ENCODE peak calls at places on chromosomes 6 and 20, in eight cellular contexts. J, D, H, B, V, M, W and Y are unnamed samples.
A peak's percentile ranks its signal among the peaks of the same experiment; 100 is the strongest.

GRCh38 chr6:163876391-163876790 is 461.9 kb downstream of the QKI start:
- DNase-seq in W (no peak), B (no peak), M (no peak), H (no peak), V (peak; percentile 57), D (no peak), J (no peak), Y (no peak)

GRCh38 chr20:35271073-35271882 is 6.6 kb downstream of the MMP24OS start:
- DNase-seq in W (no peak), V (no peak), J (no peak), D (peak; percentile 15), B (no peak), M (no peak), H (no peak), Y (no peak)

GRCh38 chr6:169266746-169267629 is 13.3 kb upstream of the THBS2 start:
- DNase-seq in W (no peak), D (peak; percentile 85), H (no peak), M (no peak), V (peak; percentile 46), B (no peak), J (no peak), Y (no peak)

GRCh38 chr20:9342651-9343050 is 171.7 kb upstream of the LAMP5 start:
- DNase-seq in V (no peak), W (no peak), H (no peak), M (no peak), J (no peak), B (no peak), D (no peak), Y (no peak)

GRCh38 chr6:83884523-83884922 is 25.0 kb downstream of the CYB5R4 start:
- DNase-seq in M (peak; percentile 37), D (peak; percentile 70), V (peak; percentile 58), J (peak; percentile 51), W (no peak), H (no peak), B (no peak), Y (no peak)

GRCh38 chr6:160032538-160032937 is 63.7 kb downstream of the IGF2R start:
- DNase-seq in V (no peak), W (no peak), B (no peak), M (no peak), D (no peak), J (no peak), H (no peak), Y (no peak)

GRCh38 chr20:41615671-41616070 is 2.5 kb downstream of the CHD6 start:
- DNase-seq in D (no peak), H (no peak), M (no peak), W (no peak), V (no peak), J (no peak), B (no peak), Y (no peak)

GRCh38 chr6:144213293-144213692 is 63.0 kb downstream of the STX11 start:
- DNase-seq in V (no peak), M (no peak), W (no peak), H (no peak), B (no peak), J (no peak), D (no peak), Y (no peak)

GRCh38 chr6:137767931-137768690 is 98.9 kb upstream of the TNFAIP3 start:
- DNase-seq in B (no peak), J (peak; percentile 39), W (no peak), V (peak; percentile 64), D (peak; percentile 49), M (peak; percentile 79), H (no peak), Y (no peak)

GRCh38 chr6:108581237-108581931 is 20.7 kb downstream of the FOXO3 start:
- DNase-seq in J (no peak), M (no peak), B (no peak), H (no peak), D (peak; percentile 77), W (peak; percentile 82), V (peak; percentile 84), Y (no peak)

GRCh38 chr6:97189767-97190166 is 93.2 kb downstream of the MMS22L start:
- DNase-seq in W (no peak), H (no peak), M (no peak), D (peak; percentile 78), J (no peak), V (peak; percentile 70), B (no peak), Y (no peak)

GRCh38 chr6:15504040-15504491 is 158.8 kb downstream of the DTNBP1 start:
- DNase-seq in M (no peak), J (no peak), D (peak; percentile 41), W (peak; percentile 82), V (no peak), H (no peak), B (peak; percentile 47), Y (no peak)

GRCh38 chr6:104606361-104606760 is 253.4 kb downstream of the HACE1 start:
- DNase-seq in M (no peak), B (no peak), J (no peak), D (no peak), W (no peak), H (no peak), V (no peak), Y (no peak)

GRCh38 chr20:17226410-17227198 is at the start of gene PCSK2:
- DNase-seq in W (peak; percentile 52), V (peak; percentile 57), M (no peak), B (peak; percentile 51), D (peak; percentile 67), H (no peak), J (no peak), Y (peak; percentile 6)

GRCh38 chr20:37863289-37863688 is 39.6 kb upstream of the VSTM2L start:
- DNase-seq in H (no peak), M (no peak), B (peak; percentile 32), W (no peak), V (no peak), J (no peak), D (no peak), Y (no peak)

GRCh38 chr6:3449321-3449720 is 7.5 kb downstream of the SLC22A23 start:
- DNase-seq in H (no peak), J (peak; percentile 57), W (no peak), V (no peak), D (no peak), M (no peak), B (no peak), Y (no peak)
- H3K4me3 ChIP-seq in H (no peak overlapping the region), J (no peak overlapping the region), W (no peak overlapping the region), V (no peak overlapping the region), D (no peak overlapping the region), M (no peak overlapping the region), B (no peak overlapping the region), Y (no peak overlapping the region)

GRCh38 chr6:88953550-88954386 is 9.7 kb downstream of the RNGTT start:
- DNase-seq in B (no peak), D (no peak), J (no peak), H (no peak), V (no peak), W (no peak), M (no peak), Y (no peak)

DNA sequence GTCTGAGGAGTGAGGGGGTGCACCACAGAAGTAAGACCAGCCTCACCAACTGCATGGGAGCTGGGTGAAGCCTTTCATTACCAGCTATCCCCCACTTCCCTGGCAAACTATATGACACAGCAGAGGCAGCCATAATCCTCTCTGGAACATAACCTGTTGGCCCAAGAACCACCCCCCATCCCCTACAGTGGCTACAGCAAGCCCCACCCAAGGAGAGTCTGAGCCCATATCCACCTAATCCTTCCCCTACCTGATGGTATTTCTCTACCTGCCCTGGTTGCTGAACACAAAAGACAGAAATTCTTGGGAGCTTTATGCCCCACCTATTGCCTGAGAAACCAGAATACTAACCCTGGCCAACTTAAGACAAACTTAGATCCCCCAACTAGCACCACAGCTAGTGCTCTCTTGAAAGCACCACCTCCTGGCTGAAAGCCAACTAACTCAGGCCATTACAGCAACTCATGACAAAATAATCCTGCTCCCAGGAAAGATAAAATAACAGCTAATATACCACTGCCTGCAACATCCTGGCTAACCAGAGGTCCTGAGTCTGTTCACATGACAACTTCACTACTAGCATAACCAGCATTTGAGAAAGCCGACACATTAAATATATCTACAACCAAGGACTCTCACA is 11.2 kb downstream of the RNGTT start:
- DNase-seq in B (no peak), V (peak; percentile 20), W (no peak), D (peak; percentile 14), J (no peak), H (no peak), M (no peak), Y (no peak)
- H3K9me3 ChIP-seq in B (peaks cover 44% of the 10 kb centered on the region), V (peaks cover 6% of the 10 kb centered on the region), W (peaks cover 10% of the 10 kb centered on the region), D (no peaks in the 10 kb centered on the region), J (peaks cover 6% of the 10 kb centered on the region), H (peaks cover 7% of the 10 kb centered on the region), M (peaks cover 10% of the 10 kb centered on the region), Y (peaks cover 5% of the 10 kb centered on the region)

DNA sequence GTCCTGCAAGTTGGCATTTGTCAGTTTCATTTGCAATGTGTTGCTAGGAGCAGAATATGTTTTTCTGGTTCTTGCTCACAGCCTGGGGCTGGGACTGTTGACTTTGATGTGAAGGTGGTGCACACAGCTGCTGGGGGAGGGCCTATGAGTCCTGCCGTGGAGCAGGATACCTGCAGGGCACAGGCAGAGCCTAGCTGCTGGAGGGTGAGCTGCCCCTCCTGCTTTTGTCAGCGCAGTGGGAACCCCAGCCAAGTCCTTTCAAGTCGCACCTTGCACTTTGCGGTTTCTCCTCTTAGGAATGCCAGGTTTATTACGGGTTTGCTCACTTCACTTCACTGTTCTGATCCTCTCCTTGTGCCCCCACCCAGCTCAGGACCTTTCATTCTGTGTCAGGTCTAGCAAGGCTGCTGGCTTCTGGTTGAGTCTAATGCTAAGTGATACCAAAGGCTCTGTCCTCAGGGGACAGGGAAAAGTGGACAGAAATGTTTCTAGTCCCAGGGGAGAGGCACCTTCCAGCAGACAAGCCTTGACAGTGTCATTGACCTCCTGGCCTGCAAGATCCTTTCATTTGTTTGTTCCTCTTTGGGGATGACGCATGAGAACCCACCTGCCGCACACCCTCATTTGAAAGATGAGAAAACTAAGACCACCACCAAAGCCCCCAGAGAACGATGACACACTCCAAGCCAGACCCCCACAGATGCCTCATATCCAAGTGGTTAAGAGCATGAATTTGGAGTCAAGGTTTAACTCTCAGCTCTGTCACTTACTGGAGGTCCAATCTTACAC is 2.7 kb upstream of the SPO11 start:
- DNase-seq in V (no peak), M (no peak), W (no peak), B (no peak), H (no peak), D (no peak), J (no peak), Y (no peak)
- H3K4me3 ChIP-seq in V (no peak overlapping the region), M (no peak overlapping the region), W (no peak overlapping the region), B (no peak overlapping the region), H (no peak overlapping the region), D (no peak overlapping the region), J (no peak overlapping the region), Y (no peak overlapping the region)

GRCh38 chr6:90989763-90990162 is 402.9 kb upstream of the MAP3K7 start:
- DNase-seq in J (no peak), B (no peak), H (no peak), V (no peak), W (no peak), M (no peak), D (no peak), Y (no peak)
- H3K9me3 ChIP-seq in J (no peaks in the 10 kb centered on the region), B (no peaks in the 10 kb centered on the region), H (no peaks in the 10 kb centered on the region), V (no peaks in the 10 kb centered on the region), W (no peaks in the 10 kb centered on the region), M (no peaks in the 10 kb centered on the region), D (no peaks in the 10 kb centered on the region), Y (no peaks in the 10 kb centered on the region)

GRCh38 chr20:21510995-21511394 is 2.9 kb downstream of the NKX2-2 start:
- DNase-seq in H (no peak), M (no peak), W (no peak), D (no peak), V (no peak), B (no peak), J (no peak), Y (no peak)
- H3K4me3 ChIP-seq in H (no peak overlapping the region), M (no peak overlapping the region), W (peak overlapping the region; percentile 54), D (peak overlapping the region; percentile 68), V (no peak overlapping the region), B (peak overlapping the region; percentile 36), J (no peak overlapping the region), Y (no peak overlapping the region)